ENCODE peak calls at places on chromosome 20, in eight cellular contexts. V is foreskin keratinocyte; U is naive thymus-derived CD4-positive, alpha-beta T cell; Z is esophagus muscularis mucosa; Y is heart left ventricle; X is left ventricle myocardium inferior; N is vagina; O is SJSA1. W is an unnamed sample.

GRCh38 chr20:18527836-18528235 is 20.1 kb downstream of the SEC23B start:
- DNase-seq in V (peak; percentile 70), U (no peak), Z (no peak), Y (no peak), X (no peak), N (no peak), O (no peak), W (no peak)

GRCh38 chr20:56956536-56956935 is 309.9 kb downstream of the BMP7 start:
- DNase-seq in V (no peak), U (no peak), Z (no peak), Y (no peak), X (no peak), N (no peak), O (no peak), W (no peak)

GRCh38 chr20:32236819-32237218 is 29.1 kb downstream of the POFUT1 start:
- DNase-seq in V (no peak), U (no peak), Z (no peak), Y (no peak), X (no peak), N (no peak), O (no peak), W (no peak)

GRCh38 chr20:18412202-18412901 is 54.5 kb downstream of the DZANK1 start:
- DNase-seq in V (no peak), U (no peak), Z (no peak), Y (no peak), X (no peak), N (no peak), O (no peak), W (no peak)

GRCh38 chr20:8914421-8914820 is 154.5 kb upstream of the PLCB4 start:
- DNase-seq in V (no peak), U (no peak), Z (no peak), Y (no peak), X (no peak), N (no peak), O (no peak), W (no peak)

GRCh38 chr20:51500311-51500710 is 42.2 kb downstream of the NFATC2 start:
- DNase-seq in V (peak; percentile 52), U (peak; percentile 40), Z (no peak), Y (no peak), X (no peak), N (no peak), O (no peak), W (no peak)

GRCh38 chr20:6641012-6641411 is 126.5 kb upstream of the BMP2 start:
- DNase-seq in V (no peak), U (no peak), Z (no peak), Y (no peak), X (no peak), N (no peak), O (no peak), W (no peak)

GRCh38 chr20:63149531-63150207 is 66.3 kb downstream of the YTHDF1 start:
- DNase-seq in V (no peak), U (no peak), Z (no peak), Y (peak; percentile 53), X (no peak), N (no peak), O (no peak), W (no peak)

GRCh38 chr20:57389695-57390603 is 1.2 kb upstream of the RBM38 start:
- DNase-seq in V (no peak), U (peak; percentile 77), Z (no peak), Y (peak; percentile 68), X (no peak), N (no peak), O (no peak), W (no peak)

GRCh38 chr20:47664744-47665143 is 120.5 kb downstream of the SULF2 start:
- DNase-seq in V (no peak), U (no peak), Z (no peak), Y (no peak), X (no peak), N (no peak), O (peak; percentile 30), W (no peak)

GRCh38 chr20:52190437-52191131 is 995 bp downstream of the ZFP64 start:
- DNase-seq in V (peak; percentile 65), U (peak; percentile 40), Z (no peak), Y (no peak), X (peak; percentile 30), N (no peak), O (no peak), W (no peak)

GRCh38 chr20:35462351-35462750 is 7.0 kb downstream of the CEP250 start:
- DNase-seq in V (no peak), U (no peak), Z (no peak), Y (no peak), X (no peak), N (no peak), O (no peak), W (no peak)

GRCh38 chr20:381581-382290 is 1.2 kb downstream of the TRIB3 start:
- DNase-seq in V (peak; percentile 67), U (peak; percentile 75), Z (peak; percentile 96), Y (peak; percentile 87), X (peak; percentile 66), N (no peak), O (peak; percentile 80), W (peak; percentile 83)

GRCh38 chr20:15916623-15917022 is 656.6 kb downstream of the KIF16B start:
- DNase-seq in V (peak; percentile 13), U (no peak), Z (peak; percentile 45), Y (no peak), X (no peak), N (no peak), O (no peak), W (no peak)

GRCh38 chr20:13325033-13325432 is 104.0 kb downstream of the ISM1 start:
- DNase-seq in V (no peak), U (no peak), Z (no peak), Y (no peak), X (no peak), N (no peak), O (peak; percentile 55), W (no peak)

GRCh38 chr20:50547956-50548355 is 37.8 kb downstream of the PTPN1 start:
- DNase-seq in V (no peak), U (no peak), Z (no peak), Y (no peak), X (no peak), N (no peak), O (no peak), W (no peak)

GRCh38 chr20:41428285-41428684 is 61.7 kb upstream of the EMILIN3 start:
- DNase-seq in V (peak; percentile 84), U (peak; percentile 29), Z (no peak), Y (no peak), X (no peak), N (no peak), O (peak; percentile 54), W (no peak)

GRCh38 chr20:5061209-5061608 is 58.5 kb downstream of the PCNA start:
- DNase-seq in V (peak; percentile 98), U (no peak), Z (no peak), Y (no peak), X (no peak), N (no peak), O (no peak), W (no peak)

GRCh38 chr20:24959591-24960301 is 10.7 kb downstream of the CST7 start:
- DNase-seq in V (no peak), U (no peak), Z (no peak), Y (no peak), X (no peak), N (peak; percentile 90), O (peak; percentile 30), W (no peak)

GRCh38 chr20:62860924-62861691 is 514 bp downstream of the TCFL5 start:
- DNase-seq in V (no peak), U (no peak), Z (no peak), Y (no peak), X (no peak), N (no peak), O (no peak), W (no peak)

GRCh38 chr20:14928083-14928482 is 590.7 kb upstream of the FLRT3 start:
- DNase-seq in V (peak; percentile 63), U (no peak), Z (no peak), Y (no peak), X (no peak), N (no peak), O (no peak), W (no peak)

GRCh38 chr20:10463622-10464021 is 28.5 kb downstream of the SLX4IP start:
- DNase-seq in V (peak; percentile 14), U (no peak), Z (no peak), Y (no peak), X (no peak), N (no peak), O (no peak), W (no peak)

GRCh38 chr20:13220857-13221297 is at the start of gene ISM1:
- DNase-seq in V (peak; percentile 41), U (peak; percentile 58), Z (no peak), Y (peak; percentile 54), X (no peak), N (no peak), O (no peak), W (no peak)

GRCh38 chr20:1945660-1946059 is 48.2 kb downstream of the PDYN start:
- DNase-seq in V (no peak), U (no peak), Z (no peak), Y (no peak), X (no peak), N (no peak), O (no peak), W (no peak)
- H3K4me1 ChIP-seq in V (peaks cover 16% of the 10 kb centered on the region), U (no peaks in the 10 kb centered on the region), Z (peaks cover 14% of the 10 kb centered on the region), Y (peaks cover 5% of the 10 kb centered on the region), X (peaks cover 26% of the 10 kb centered on the region), N (peaks cover 49% of the 10 kb centered on the region), O (no peaks in the 10 kb centered on the region), W (no peaks in the 10 kb centered on the region)

GRCh38 chr20:39839406-39840119 is 849.5 kb downstream of the MAFB start:
- DNase-seq in V (no peak), U (no peak), Z (no peak), Y (no peak), X (no peak), N (no peak), O (no peak), W (no peak)
- H3K4me1 ChIP-seq in V (no peaks in the 10 kb centered on the region), U (no peaks in the 10 kb centered on the region), Z (no peaks in the 10 kb centered on the region), Y (no peaks in the 10 kb centered on the region), X (no peaks in the 10 kb centered on the region), N (no peaks in the 10 kb centered on the region), O (no peaks in the 10 kb centered on the region), W (no peaks in the 10 kb centered on the region)

DNA sequence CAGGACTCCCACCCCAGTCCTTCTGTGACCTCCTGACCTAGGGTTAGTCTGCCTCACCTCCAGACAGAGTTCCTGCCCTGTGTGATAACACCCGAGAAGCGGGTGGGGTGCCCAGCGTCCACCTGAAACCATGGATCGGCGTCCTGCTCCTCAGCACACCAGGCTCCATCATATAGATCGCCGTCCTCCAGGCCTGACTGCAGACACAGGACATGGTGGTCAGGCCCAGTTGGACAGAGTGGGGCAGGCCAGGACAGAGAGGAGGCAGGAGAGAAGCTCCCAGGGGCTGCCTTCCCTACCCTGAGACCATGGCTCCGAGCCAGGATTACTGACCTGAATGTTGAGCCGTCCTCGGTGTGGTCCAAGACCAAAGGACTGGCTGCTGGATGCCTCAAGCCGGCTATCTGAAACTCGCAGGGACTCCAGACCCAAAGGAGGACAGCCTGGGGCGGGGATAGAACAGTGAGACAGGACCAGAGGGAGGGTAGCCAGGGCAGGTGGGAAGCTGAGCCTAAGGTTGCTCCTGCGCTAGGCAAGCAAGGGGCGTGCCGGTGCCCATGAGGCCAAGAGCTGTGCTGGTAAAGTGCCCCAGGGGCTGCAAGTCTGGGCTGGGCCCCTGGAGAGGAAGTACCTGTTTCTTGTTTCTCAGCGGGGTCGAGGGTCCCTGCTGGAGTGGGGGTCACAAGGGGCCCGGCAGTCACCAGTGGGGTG is 2.2 kb downstream of the CPXM1 start:
- DNase-seq in V (no peak), U (no peak), Z (no peak), Y (no peak), X (no peak), N (no peak), O (no peak), W (no peak)
- H3K4me1 ChIP-seq in V (no peaks in the 10 kb centered on the region), U (peaks cover 7% of the 10 kb centered on the region), Z (no peaks in the 10 kb centered on the region), Y (no peaks in the 10 kb centered on the region), X (peaks cover 20% of the 10 kb centered on the region), N (peaks cover 30% of the 10 kb centered on the region), O (peaks cover 16% of the 10 kb centered on the region), W (peaks cover 6% of the 10 kb centered on the region)

GRCh38 chr20:37927410-37928048 is 24.6 kb downstream of the VSTM2L start:
- DNase-seq in V (no peak), U (no peak), Z (no peak), Y (no peak), X (no peak), N (no peak), O (no peak), W (no peak)
- H3K4me1 ChIP-seq in V (no peaks in the 10 kb centered on the region), U (no peaks in the 10 kb centered on the region), Z (no peaks in the 10 kb centered on the region), Y (no peaks in the 10 kb centered on the region), X (no peaks in the 10 kb centered on the region), N (no peaks in the 10 kb centered on the region), O (no peaks in the 10 kb centered on the region), W (no peaks in the 10 kb centered on the region)